ENCODE peak calls at places on chromosomes 4 and X, in eight cellular contexts. K is HCT116; V is stimulated activated naive CD4-positive, alpha-beta T cell treated with Interleukin-2 at 50 U/mL for 16 hours; U is substantia nigra; O is GM10248; S is GM23248; W is MCF 10A; R is CD8-positive, alpha-beta T cell. Y is an unnamed sample.

GRCh38 chr4:7423801-7424552 is 10.8 kb downstream of the PSAPL1 start:
- DNase-seq in K (no peak), V (no peak), U (no peak), O (no peak), S (peak), W (no peak), R (no peak), Y (no peak)

GRCh38 chrX:49001521-49002090 is 458 bp downstream of the GRIPAP1 start:
- DNase-seq in K (peak), V (peak), U (peak), O (peak), S (peak), W (peak), R (peak), Y (no peak)

GRCh38 chr4:54723786-54724185 is 66.0 kb downstream of the KIT start:
- DNase-seq in K (no peak), V (no peak), U (no peak), O (no peak), S (no peak), W (no peak), R (no peak), Y (no peak)

GRCh38 chr4:83074086-83074704 is 39.2 kb downstream of the COPS4 start:
- DNase-seq in K (peak), V (peak), U (no peak), O (peak), S (peak), W (peak), R (peak), Y (no peak)

GRCh38 chr4:139783761-139784484 is 118.3 kb downstream of the MGST2 start:
- DNase-seq in K (no peak), V (no peak), U (peak), O (no peak), S (no peak), W (no peak), R (no peak), Y (peak)

GRCh38 chrX:141402897-141403610 is 160.7 kb upstream of the SPANXC start:
- DNase-seq in K (no peak), V (no peak), U (no peak), O (no peak), S (no peak), W (no peak), R (no peak), Y (no peak)

GRCh38 chr4:1365271-1366178 is 18.5 kb downstream of the UVSSA start:
- DNase-seq in K (no peak), V (no peak), U (no peak), O (no peak), S (no peak), W (no peak), R (no peak), Y (no peak)

GRCh38 chr4:94428884-94429283 is 22.9 kb upstream of the PDLIM5 start:
- DNase-seq in K (no peak), V (no peak), U (no peak), O (no peak), S (no peak), W (no peak), R (no peak), Y (no peak)

GRCh38 chr4:161856711-161857326 is 307.0 kb downstream of the FSTL5 start:
- DNase-seq in K (no peak), V (no peak), U (no peak), O (no peak), S (no peak), W (no peak), R (no peak), Y (no peak)

GRCh38 chr4:78518551-78518950 is 33.0 kb upstream of the ANXA3 start:
- DNase-seq in K (no peak), V (no peak), U (no peak), O (no peak), S (no peak), W (no peak), R (no peak), Y (no peak)

GRCh38 chr4:8355306-8355705 is 85.2 kb downstream of the ACOX3 start:
- DNase-seq in K (no peak), V (no peak), U (no peak), O (no peak), S (no peak), W (peak), R (no peak), Y (no peak)

GRCh38 chr4:17385403-17385802 is 126.5 kb downstream of the QDPR start:
- DNase-seq in K (no peak), V (peak), U (no peak), O (peak), S (peak), W (peak), R (no peak), Y (no peak)

GRCh38 chr4:138734746-138735145 is 280.8 kb upstream of the NOCT start:
- DNase-seq in K (no peak), V (no peak), U (no peak), O (no peak), S (peak), W (peak), R (no peak), Y (no peak)

GRCh38 chrX:13747836-13748235 is 13.3 kb downstream of the OFD1 start:
- DNase-seq in K (peak), V (no peak), U (no peak), O (no peak), S (peak), W (peak), R (peak), Y (no peak)

GRCh38 chr4:173485164-173485563 is 44.9 kb downstream of the HAND2 start:
- DNase-seq in K (no peak), V (no peak), U (no peak), O (no peak), S (peak), W (no peak), R (no peak), Y (no peak)